ENCODE peak calls at places on chromosome 11, in six cellular contexts. O is NCI-H446, M is GM23338, J is osteocyte, I is H9, R is germinal center. A is an unnamed sample.

GRCh38 chr11:7572001-7572712 is 58.4 kb downstream of the PPFIBP2 start:
- DNase-seq in J (no peak), I (peak), R (no peak), O (no peak), M (peak), A (peak)

GRCh38 chr11:112085822-112086421 is 634 bp downstream of the TIMM8B start:
- DNase-seq in I (no peak), M (peak), R (peak), O (no peak), J (no peak), A (peak)

GRCh38 chr11:113192121-113192925 is 122.1 kb upstream of the TTC12 start:
- DNase-seq in I (no peak), R (no peak), O (no peak), J (no peak), M (no peak), A (peak)

GRCh38 chr11:68106165-68106940 is 14.8 kb downstream of the CHKA start:
- DNase-seq in I (no peak), J (no peak), R (no peak), M (no peak), O (no peak), A (no peak)

GRCh38 chr11:111764621-111765020 is 1.6 kb downstream of the PPP2R1B start:
- DNase-seq in M (no peak), I (no peak), O (no peak), J (no peak), R (no peak), A (no peak)

GRCh38 chr11:18633256-18634139 is 644 bp downstream of the SPTY2D1 start:
- DNase-seq in I (no peak), O (no peak), R (peak), J (no peak), M (peak), A (peak)

GRCh38 chr11:43925932-43926505 is 16.4 kb upstream of the C11orf96 start:
- DNase-seq in O (no peak), R (no peak), I (no peak), J (no peak), M (no peak), A (no peak)

GRCh38 chr11:122309262-122309925 is 193.4 kb upstream of the BLID start:
- DNase-seq in O (no peak), I (no peak), M (no peak), R (no peak), J (no peak), A (no peak)

A was measured in mesendoderm.